ENCODE peak calls at places on chromosomes 2 and 18, in nine cellular contexts. R is upper lobe of right lung, Q is tibial artery, T is IMR-90, N is Caco-2, E is heart left ventricle, C is endothelial cell of umbilical vein, G is body of pancreas, D is sigmoid colon. V is an unnamed sample.

GRCh38 chr2:226971029-226971584 is 135.3 kb downstream of the RHBDD1 start:
- DNase-seq in R (no peak), C (no peak), N (no peak), E (no peak), G (no peak), D (no peak), Q (no peak), T (no peak), V (no peak)

GRCh38 chr2:121777699-121778058 is 22.2 kb downstream of the TSN start:
- DNase-seq in R (no peak), D (no peak), G (no peak), Q (no peak), E (no peak), N (peak; percentile 18), T (peak; percentile 71), C (peak; percentile 67), V (no peak)

GRCh38 chr2:16250886-16251285 is 310.5 kb downstream of the MYCN start:
- DNase-seq in D (no peak), Q (no peak), R (no peak), N (no peak), T (no peak), G (no peak), C (no peak), E (no peak), V (peak; percentile 98)

GRCh38 chr2:71950256-71951066 is 197.2 kb downstream of the CYP26B1 start:
- DNase-seq in Q (no peak), D (peak; percentile 86), G (peak; percentile 33), R (peak; percentile 41), N (no peak), C (no peak), E (peak; percentile 82), T (no peak), V (no peak)

GRCh38 chr2:199471443-199472057 is 13.8 kb upstream of the SATB2 start:
- DNase-seq in D (no peak), R (peak; percentile 85), G (peak; percentile 73), E (peak; percentile 54), C (peak; percentile 36), Q (no peak), T (peak; percentile 45), N (peak; percentile 84), V (peak; percentile 85)

GRCh38 chr2:191601060-191601459 is 76.9 kb upstream of the NABP1 start:
- DNase-seq in G (peak; percentile 7), T (no peak), Q (no peak), C (no peak), N (no peak), R (peak; percentile 70), D (no peak), E (no peak), V (no peak)

GRCh38 chr2:233428438-233428837 is 74.1 kb downstream of the DGKD start:
- DNase-seq in E (no peak), N (no peak), D (no peak), T (no peak), Q (no peak), G (no peak), C (no peak), R (peak; percentile 3), V (no peak)

GRCh38 chr2:48531141-48531648 is 1.2 kb downstream of the STON1 start:
- DNase-seq in N (peak; percentile 6), R (no peak), G (no peak), D (peak; percentile 80), Q (no peak), C (peak; percentile 73), T (peak; percentile 68), E (no peak), V (peak; percentile 10)

GRCh38 chr2:241317391-241317790 is 1.7 kb downstream of the SEPTIN2 start:
- DNase-seq in E (no peak), C (no peak), T (no peak), R (no peak), D (no peak), G (no peak), N (no peak), Q (no peak), V (no peak)

GRCh38 chr2:173614265-173614930 is 259.7 kb downstream of the CDCA7 start:
- DNase-seq in Q (no peak), D (no peak), G (peak; percentile 6), T (no peak), R (no peak), C (no peak), E (no peak), N (no peak), V (no peak)

GRCh38 chr2:126824663-126825062 is 74.0 kb upstream of the TEX51 start:
- DNase-seq in E (no peak), N (no peak), C (no peak), Q (no peak), G (no peak), T (no peak), D (peak; percentile 37), R (no peak), V (no peak)

GRCh38 chr18:70659026-70659726 is 370.3 kb downstream of the SOCS6 start:
- DNase-seq in Q (no peak), R (no peak), D (no peak), G (no peak), N (no peak), T (peak; percentile 7), C (no peak), E (no peak), V (no peak)

GRCh38 chr2:112137516-112138142 is 556 bp upstream of the FBLN7 start:
- DNase-seq in D (no peak), C (no peak), G (peak; percentile 27), Q (peak; percentile 75), E (no peak), N (peak; percentile 22), R (no peak), T (peak; percentile 37), V (no peak)

GRCh38 chr18:3245853-3246635 is 1.6 kb upstream of the MYL12A start:
- DNase-seq in Q (peak; percentile 94), D (peak; percentile 95), E (peak; percentile 93), R (peak; percentile 94), T (peak; percentile 82), G (peak; percentile 94), C (peak; percentile 91), N (peak; percentile 89), V (peak; percentile 79)

GRCh38 chr2:212979046-212979612 is 172.3 kb downstream of the IKZF2 start:
- DNase-seq in T (no peak), C (no peak), E (no peak), D (no peak), G (no peak), R (no peak), Q (no peak), N (no peak), V (no peak)

GRCh38 chr18:13191779-13192178 is 26.8 kb upstream of the LDLRAD4 start:
- DNase-seq in N (no peak), T (no peak), C (peak; percentile 4), D (no peak), Q (no peak), E (no peak), G (peak; percentile 31), R (no peak), V (no peak)

GRCh38 chr2:148814143-148814852 is 60.7 kb upstream of the KIF5C start:
- DNase-seq in D (no peak), Q (no peak), N (no peak), E (no peak), R (no peak), G (peak; percentile 30), T (peak; percentile 64), C (peak; percentile 29), V (no peak)

GRCh38 chr2:159525012-159525411 is 91.3 kb downstream of the BAZ2B start:
- DNase-seq in D (no peak), C (no peak), Q (no peak), E (no peak), T (no peak), R (no peak), G (no peak), N (no peak), V (no peak)

GRCh38 chr2:159521272-159521671 is 95.1 kb downstream of the BAZ2B start:
- DNase-seq in G (no peak), D (no peak), C (no peak), N (no peak), E (no peak), Q (no peak), T (no peak), R (no peak), V (no peak)

GRCh38 chr2:159526433-159526832 is 89.9 kb downstream of the BAZ2B start:
- DNase-seq in C (peak; percentile 9), G (no peak), R (no peak), E (no peak), N (no peak), D (no peak), T (no peak), Q (no peak), V (no peak)
- TF ChIP-seq CTCF in C (no peak), G (no peak), R (no peak), E (no peak), N (no peak), D (no peak), T (no peak), Q (no peak), V (no peak)

GRCh38 chr2:95278637-95279225 is 4.5 kb downstream of the PROM2 start:
- DNase-seq in C (no peak), D (peak; percentile 57), N (no peak), R (peak; percentile 43), E (peak; percentile 16), Q (no peak), G (no peak), T (no peak), V (no peak)

GRCh38 chr2:95279435-95280035 is 5.3 kb downstream of the PROM2 start:
- DNase-seq in D (no peak), G (no peak), E (no peak), R (no peak), N (no peak), C (no peak), T (no peak), Q (no peak), V (no peak)

GRCh38 chr2:95276888-95277245 is 2.6 kb downstream of the PROM2 start:
- DNase-seq in R (peak; percentile 44), D (peak; percentile 45), C (no peak), N (no peak), T (no peak), G (no peak), Q (peak; percentile 37), E (no peak), V (no peak)

GRCh38 chr2:95277246-95277906 is 3.1 kb downstream of the PROM2 start:
- DNase-seq in Q (peak; percentile 49), G (peak; percentile 77), N (no peak), E (peak; percentile 15), T (no peak), R (peak; percentile 67), C (no peak), D (peak; percentile 51), V (no peak)

GRCh38 chr2:95278051-95278471 is 3.8 kb downstream of the PROM2 start:
- DNase-seq in Q (no peak), C (no peak), N (no peak), D (peak; percentile 40), T (peak; percentile 24), E (peak; percentile 19), G (no peak), R (peak; percentile 55), V (no peak)
- H3K9me3 ChIP-seq in Q (no peaks in the 10 kb centered on the region), C (no peaks in the 10 kb centered on the region), N (no peaks in the 10 kb centered on the region), D (no peaks in the 10 kb centered on the region), T (no peaks in the 10 kb centered on the region), E (no peaks in the 10 kb centered on the region), G (no peaks in the 10 kb centered on the region), R (no peaks in the 10 kb centered on the region), V (no peaks in the 10 kb centered on the region)

GRCh38 chr2:237673130-237673921 is 45.9 kb downstream of the LRRFIP1 start:
- DNase-seq in D (peak; percentile 79), E (peak; percentile 75), Q (peak; percentile 81), R (peak; percentile 93), T (peak; percentile 75), G (peak; percentile 57), N (no peak), C (peak; percentile 74), V (peak; percentile 86)
- H3K4me1 ChIP-seq in D (no peaks in the 10 kb centered on the region), E (peaks cover 88% of the 10 kb centered on the region), Q (peaks cover 39% of the 10 kb centered on the region), R (peaks cover 63% of the 10 kb centered on the region), T (peaks cover 43% of the 10 kb centered on the region), G (peaks cover 23% of the 10 kb centered on the region), N (no peaks in the 10 kb centered on the region), C (peaks cover 56% of the 10 kb centered on the region), V (peaks cover 26% of the 10 kb centered on the region)

GRCh38 chr2:28471214-28471613 is 24.6 kb upstream of the PLB1 start:
- DNase-seq in R (peak; percentile 48), E (no peak), N (no peak), Q (no peak), G (no peak), C (no peak), T (no peak), D (peak; percentile 42), V (peak; percentile 29)
- TF ChIP-seq CTCF in R (no peak), E (no peak), N (no peak), Q (no peak), G (no peak), C (no peak), T (no peak), D (no peak), V (no peak)